ENCODE peak calls at places on chromosomes 2 and 18, in four cellular contexts. F, N, Z and C are unnamed samples.

GRCh38 chr2:105919826-105920225 is 175.1 kb downstream of the NCK2 start:
- DNase-seq in F (peak; percentile 35), N (peak; percentile 84), Z (peak; percentile 68), C (peak; percentile 62)

GRCh38 chr2:84927275-84927627 is 21.8 kb downstream of the TMSB10 start:
- DNase-seq in F (no peak), N (no peak), Z (no peak), C (no peak)

GRCh38 chr2:110157153-110157793 is 41.7 kb upstream of the MALL start:
- DNase-seq in F (peak; percentile 65), N (no peak), Z (peak; percentile 18), C (peak; percentile 66)

GRCh38 chr2:152548111-152548875 is 169.0 kb downstream of the PRPF40A start:
- DNase-seq in F (no peak), N (no peak), Z (no peak), C (no peak)

GRCh38 chr2:237669628-237670351 is 42.4 kb downstream of the LRRFIP1 start:
- DNase-seq in F (peak; percentile 85), N (no peak), Z (no peak), C (no peak)

GRCh38 chr2:217356795-217357194 is 496.9 kb upstream of the TNP1 start:
- DNase-seq in F (no peak), N (no peak), Z (no peak), C (no peak)

GRCh38 chr2:103664690-103665089 is 902.9 kb downstream of the TMEM182 start:
- DNase-seq in F (no peak), N (no peak), Z (no peak), C (no peak)

GRCh38 chr18:28350821-28351220 is 173.9 kb upstream of the CDH2 start:
- DNase-seq in F (no peak), N (peak; percentile 48), Z (no peak), C (no peak)

GRCh38 chr18:36398419-36398818 is 100.9 kb downstream of the FHOD3 start:
- DNase-seq in F (no peak), N (no peak), Z (no peak), C (no peak)

GRCh38 chr2:170486730-170487129 is 228.4 kb upstream of the SP5 start:
- DNase-seq in F (no peak), N (peak; percentile 16), Z (no peak), C (no peak)

DNA sequence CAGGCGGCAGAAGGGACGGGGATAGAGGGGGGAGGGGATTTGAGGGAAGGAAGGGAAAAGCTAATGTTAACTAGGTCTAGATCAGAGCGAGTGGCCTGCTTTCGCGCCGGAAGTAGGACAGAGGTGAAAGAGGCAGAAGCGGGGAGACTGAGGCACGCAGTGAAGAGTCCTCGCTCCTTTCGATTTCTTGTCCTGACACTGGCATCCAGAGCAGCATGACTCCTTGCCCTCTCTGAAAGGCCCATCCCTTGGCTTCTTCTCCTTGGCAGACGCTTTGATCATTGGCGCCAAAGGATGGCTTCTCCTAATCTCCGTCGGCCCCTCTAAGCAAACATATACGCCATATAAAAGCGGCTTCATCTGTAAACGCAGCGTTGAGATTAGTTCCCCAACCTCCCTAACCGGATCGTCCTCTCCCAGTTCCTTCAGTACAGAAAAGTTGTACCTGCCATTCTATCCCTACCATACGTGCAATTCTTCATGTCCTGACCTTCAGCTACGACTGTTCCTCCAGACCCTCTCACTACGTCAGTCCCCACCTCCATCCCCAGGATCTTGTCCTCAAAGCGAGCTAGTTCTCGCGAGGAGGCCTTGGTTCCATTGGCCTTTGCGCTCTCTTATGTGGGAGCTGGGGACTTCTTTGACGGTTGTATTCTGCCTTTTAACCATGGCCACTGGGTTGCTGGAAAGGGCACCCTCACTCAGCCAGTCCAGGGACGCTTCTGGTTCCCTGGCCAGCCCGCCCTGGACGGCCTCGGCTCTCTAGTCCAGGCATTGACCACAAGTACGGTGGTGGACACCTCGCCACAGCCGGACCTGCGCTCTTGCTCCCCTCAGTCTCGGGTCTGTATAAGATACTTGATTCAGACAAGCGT is 857 bp upstream of the NEUROD1 start:
- DNase-seq in F (no peak), N (peak; percentile 60), Z (no peak), C (no peak)
- TF ChIP-seq FOSL1 in F (no peak), N (no peak), Z (no peak), C (no peak)

DNA sequence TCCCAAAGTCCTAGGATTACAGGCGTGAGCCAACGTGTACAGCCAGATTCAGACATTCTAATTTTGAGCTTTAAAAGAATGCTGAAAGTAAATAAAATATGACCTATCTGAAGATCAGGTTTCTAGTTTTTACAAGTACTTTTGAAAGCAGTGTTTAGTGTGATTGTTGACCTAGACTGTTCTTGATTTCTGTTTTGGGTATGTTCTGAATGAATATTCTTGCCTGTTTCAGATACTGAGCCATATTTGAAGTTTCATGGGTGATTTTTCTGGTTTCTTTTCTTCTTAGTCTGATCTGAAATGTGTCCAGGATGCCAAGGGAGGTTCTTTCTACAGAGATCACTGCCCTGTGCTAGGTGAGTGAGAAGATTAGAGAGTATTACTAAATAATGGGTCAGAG is 37.2 kb downstream of the MIB1 start:
- DNase-seq in F (no peak), N (no peak), Z (no peak), C (no peak)
- TF ChIP-seq FOSL1 in F (no peak), N (no peak), Z (no peak), C (no peak)

GRCh38 chr18:6052449-6052913 is 157.2 kb upstream of the TMEM200C start:
- DNase-seq in F (peak; percentile 72), N (no peak), Z (no peak), C (no peak)
- TF ChIP-seq FOSL1 in F (no peak), N (no peak), Z (no peak), C (no peak)

GRCh38 chr18:79396431-79397287 is 929 bp downstream of the NFATC1 start:
- DNase-seq in F (no peak), N (peak; percentile 72), Z (no peak), C (no peak)

GRCh38 chr18:79397288-79397829 is 1.6 kb downstream of the NFATC1 start:
- DNase-seq in F (no peak), N (no peak), Z (no peak), C (no peak)

GRCh38 chr18:79395308-79395640 is 456 bp upstream of the NFATC1 start:
- DNase-seq in F (no peak), N (no peak), Z (no peak), C (no peak)

GRCh38 chr18:79394438-79395307 is 1.1 kb upstream of the NFATC1 start:
- DNase-seq in F (no peak), N (peak; percentile 70), Z (no peak), C (no peak)

DNA sequence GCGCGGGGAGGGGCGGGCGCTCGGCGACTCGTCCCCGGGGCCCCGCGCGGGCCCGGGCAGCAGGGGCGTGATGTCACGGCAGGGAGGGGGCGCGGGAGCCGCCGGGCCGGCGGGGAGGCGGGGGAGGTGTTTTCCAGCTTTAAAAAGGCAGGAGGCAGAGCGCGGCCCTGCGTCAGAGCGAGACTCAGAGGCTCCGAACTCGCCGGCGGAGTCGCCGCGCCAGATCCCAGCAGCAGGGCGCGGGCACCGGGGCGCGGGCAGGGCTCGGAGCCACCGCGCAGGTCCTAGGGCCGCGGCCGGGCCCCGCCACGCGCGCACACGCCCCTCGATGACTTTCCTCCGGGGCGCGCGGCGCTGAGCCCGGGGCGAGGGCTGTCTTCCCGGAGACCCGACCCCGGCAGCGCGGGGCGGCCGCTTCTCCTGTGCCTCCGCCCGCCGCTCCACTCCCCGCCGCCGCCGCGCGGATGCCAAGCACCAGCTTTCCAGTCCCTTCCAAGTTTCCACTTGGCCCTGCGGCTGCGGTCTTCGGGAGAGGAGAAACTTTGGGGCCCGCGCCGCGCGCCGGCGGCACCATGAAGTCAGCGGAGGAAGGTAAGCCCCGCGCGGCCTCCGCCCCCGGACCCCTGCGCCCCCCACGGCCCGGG is at the start of gene NFATC1:
- DNase-seq in F (no peak), N (peak; percentile 79), Z (peak; percentile 72), C (no peak)
- TF ChIP-seq FOSL1 in F (no peak), N (no peak), Z (no peak), C (no peak)

DNA sequence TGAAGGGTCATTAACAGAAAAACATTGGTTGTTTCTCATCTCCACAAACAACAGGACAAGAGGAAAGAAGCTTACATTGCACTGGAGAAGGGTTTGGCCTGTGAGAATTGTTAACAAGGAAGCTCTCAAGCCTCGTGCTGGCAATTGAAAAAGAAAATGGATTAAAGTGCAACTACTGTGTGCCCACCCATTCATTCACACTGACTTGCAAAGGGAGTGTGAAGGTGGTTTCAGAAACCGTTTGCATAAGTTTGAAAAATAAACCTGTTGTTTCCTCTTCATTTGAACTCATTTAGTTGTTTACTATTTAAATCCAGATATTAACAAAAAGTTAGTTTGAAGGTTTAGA is 68.6 kb upstream of the CD28 start:
- DNase-seq in F (no peak), N (no peak), Z (no peak), C (no peak)
- TF ChIP-seq FOSL1 in F (no peak), N (no peak), Z (no peak), C (no peak)

GRCh38 chr2:144330951-144331651 is 188.8 kb downstream of the ZEB2 start:
- DNase-seq in F (no peak), N (no peak), Z (no peak), C (no peak)
- TF ChIP-seq FOSL1 in F (no peak), N (no peak), Z (no peak), C (no peak)

GRCh38 chr2:177084607-177085006 is 128.0 kb upstream of the HNRNPA3 start:
- DNase-seq in F (no peak), N (no peak), Z (no peak), C (no peak)
- TF ChIP-seq FOSL1 in F (no peak), N (no peak), Z (no peak), C (no peak)

DNA sequence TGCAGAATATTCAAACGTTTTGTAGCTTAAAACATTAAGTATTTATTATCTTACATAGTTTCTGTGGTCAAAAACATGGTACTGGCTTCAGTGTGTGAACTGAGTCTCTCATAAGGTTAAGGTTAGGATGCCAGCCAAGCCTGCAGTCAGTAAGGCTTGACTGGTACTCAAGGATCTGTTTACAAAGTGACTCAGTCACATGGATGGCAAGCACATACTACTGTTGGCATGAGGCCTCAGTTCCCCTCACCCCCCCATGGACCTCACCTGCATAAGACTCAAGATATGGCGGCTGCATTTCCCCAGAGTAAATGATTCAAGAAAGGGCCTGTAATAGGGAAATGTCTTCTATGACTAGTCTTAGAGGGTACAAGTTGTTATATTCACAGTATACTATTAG is 1167.5 kb downstream of the DPP10 start:
- DNase-seq in F (no peak), N (no peak), Z (no peak), C (no peak)
- TF ChIP-seq FOSL1 in F (no peak), N (no peak), Z (no peak), C (no peak)

DNA sequence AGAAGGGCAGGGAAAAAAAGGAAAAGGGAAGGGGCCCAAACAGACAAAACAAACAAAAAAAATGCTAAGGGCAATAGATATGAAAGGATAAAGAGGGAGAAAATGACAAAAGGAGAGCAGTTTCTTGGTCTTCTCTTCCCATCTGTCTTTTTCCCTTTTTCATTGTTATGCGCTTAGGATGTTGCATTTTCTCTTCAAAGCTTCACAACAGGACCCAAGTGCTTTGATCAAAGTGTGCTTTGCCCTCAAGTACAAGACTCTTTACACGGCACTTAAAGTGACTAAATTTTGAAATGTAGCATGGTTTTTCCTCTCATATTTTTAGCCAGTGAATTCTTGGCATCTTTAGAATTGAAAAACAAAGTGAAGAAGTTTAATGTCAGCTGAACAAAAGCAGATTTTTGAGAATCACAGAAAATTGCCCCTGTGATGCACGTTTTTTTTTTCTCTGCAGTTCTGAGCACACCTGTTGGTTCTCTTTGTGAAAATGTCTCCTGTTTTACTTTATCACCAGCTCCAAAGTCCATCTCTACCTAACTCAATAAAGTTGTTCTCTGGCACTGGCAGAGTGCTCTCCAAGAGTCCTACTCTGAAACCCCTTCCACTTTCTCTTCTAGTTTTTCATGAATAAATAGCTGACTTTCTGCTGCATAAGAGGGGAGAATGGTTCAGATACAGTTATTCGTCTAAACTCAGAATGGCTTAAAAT is 126.6 kb downstream of the KCNH7 start:
- DNase-seq in F (peak; percentile 9), N (no peak), Z (no peak), C (no peak)
- TF ChIP-seq FOSL1 in F (no peak), N (no peak), Z (no peak), C (no peak)